ENCODE peak calls at places on chromosome 15, in ten cellular contexts. J is A549, T is heart right ventricle, L is fibroblast of lung, Q is K562, D is PC-9, S is breast epithelium, G is tibial artery, E is DND-41, K is hepatocyte. C is an unnamed sample. For H3K4me1, the result is how much of the 10 kb centered on the place peaks cover.

GRCh38 chr15:65903296-65904073 is 34.2 kb downstream of the RAB11A start:
- DNase-seq in J (no peak), T (no peak), L (peak), Q (no peak), D (no peak), S (no peak), G (no peak), E (no peak), K (no peak), C (no peak)

GRCh38 chr15:70200511-70200991 is 102.8 kb upstream of the TLE3 start:
- DNase-seq in J (no peak), T (no peak), L (no peak), Q (no peak), D (no peak), S (no peak), G (peak), E (no peak), K (no peak), C (no peak)

GRCh38 chr15:99303881-99304280 is 52.6 kb downstream of the LRRC28 start:
- DNase-seq in J (no peak), T (no peak), L (no peak), Q (no peak), D (no peak), S (no peak), G (no peak), E (no peak), K (no peak), C (no peak)

GRCh38 chr15:63308947-63309346 is 31.5 kb downstream of the APH1B start:
- DNase-seq in J (no peak), T (no peak), L (no peak), Q (no peak), D (no peak), S (no peak), G (no peak), E (no peak), K (no peak), C (no peak)

GRCh38 chr15:73965730-73966103 is 26.4 kb downstream of the STOML1 start:
- DNase-seq in J (no peak), T (no peak), L (peak), Q (no peak), D (no peak), S (no peak), G (no peak), E (peak), K (no peak), C (no peak)

GRCh38 chr15:55494927-55495326 is 13.1 kb downstream of the DNAAF4 start:
- DNase-seq in J (no peak), T (no peak), L (no peak), Q (no peak), D (no peak), S (no peak), G (no peak), E (no peak), K (no peak), C (no peak)

GRCh38 chr15:87604857-87605446 is 651.6 kb downstream of the NTRK3 start:
- DNase-seq in J (peak), T (no peak), L (no peak), Q (peak), D (no peak), S (no peak), G (no peak), E (no peak), K (peak), C (no peak)

GRCh38 chr15:78715439-78715838 is 74.4 kb upstream of the CHRNB4 start:
- DNase-seq in J (no peak), T (no peak), L (peak), Q (no peak), D (no peak), S (no peak), G (no peak), E (no peak), K (no peak), C (no peak)

GRCh38 chr15:80875568-80875967 is 96.4 kb downstream of the CEMIP start:
- DNase-seq in J (no peak), T (peak), L (peak), Q (no peak), D (no peak), S (no peak), G (no peak), E (no peak), K (no peak), C (peak)

GRCh38 chr15:40059821-40060220 is 20.8 kb upstream of the SRP14 start:
- DNase-seq in J (no peak), T (no peak), L (no peak), Q (no peak), D (no peak), S (no peak), G (peak), E (no peak), K (no peak), C (no peak)
- H3K4me1 ChIP-seq in J (under half), T (under half), L (under half), Q (under half), D (half or more), S (under half), G (under half), E (under half), K (under half), C (under half)

GRCh38 chr15:36626984-36627383 is 47.6 kb downstream of the CDIN1 start:
- DNase-seq in J (no peak), T (no peak), L (no peak), Q (no peak), D (no peak), S (no peak), G (no peak), E (no peak), K (no peak), C (no peak)
- TF ChIP-seq CTCF in J (no peak), T (no peak), L (no peak), Q (no peak), D (no peak), S (no peak), G (no peak), E (no peak), K (no peak), C (no peak)

GRCh38 chr15:67023517-67024321 is 41.7 kb upstream of the SMAD3 start:
- DNase-seq in J (no peak), T (no peak), L (no peak), Q (no peak), D (peak), S (no peak), G (no peak), E (no peak), K (no peak), C (no peak)
- H3K4me1 ChIP-seq in J (half or more), T (under half), L (under half), Q (under half), D (half or more), S (under half), G (under half), E (under half), K (under half), C (under half)

DNA sequence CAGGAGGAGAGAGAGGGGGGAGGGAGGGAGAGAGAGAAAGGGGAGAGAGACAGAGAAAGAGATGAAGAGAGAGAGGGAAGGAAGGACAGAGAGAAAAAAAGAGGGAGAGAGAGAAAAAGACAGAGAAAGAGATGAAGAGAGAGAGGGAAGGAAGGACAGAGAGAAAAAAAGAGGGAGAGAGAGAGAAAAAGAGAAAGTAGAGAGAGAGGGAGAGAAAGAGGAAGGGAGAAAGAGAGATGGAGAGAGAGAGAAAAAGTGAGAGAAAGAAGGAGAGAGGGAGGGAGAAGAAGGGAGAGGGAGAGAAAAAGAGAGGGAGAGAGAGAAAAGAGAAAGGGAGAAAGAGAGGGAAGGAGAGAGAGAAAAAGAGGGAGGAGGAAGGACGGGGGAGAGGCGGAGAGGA is 204.2 kb downstream of the SV2B start:
- DNase-seq in J (no peak), T (no peak), L (no peak), Q (no peak), D (no peak), S (no peak), G (no peak), E (no peak), K (no peak), C (no peak)
- TF ChIP-seq CTCF in J (no peak), T (no peak), L (no peak), Q (no peak), D (no peak), S (no peak), G (no peak), E (no peak), K (no peak), C (no peak)

GRCh38 chr15:90348456-90348855 is 3.6 kb upstream of the ZNF774 start:
- DNase-seq in J (no peak), T (no peak), L (no peak), Q (no peak), D (no peak), S (no peak), G (no peak), E (no peak), K (no peak), C (no peak)

GRCh38 chr15:90343391-90343790 is 8.7 kb upstream of the ZNF774 start:
- DNase-seq in J (no peak), T (no peak), L (peak), Q (no peak), D (no peak), S (no peak), G (no peak), E (no peak), K (no peak), C (peak)

GRCh38 chr15:90344632-90345031 is 7.5 kb upstream of the ZNF774 start:
- DNase-seq in J (no peak), T (no peak), L (no peak), Q (no peak), D (no peak), S (no peak), G (no peak), E (no peak), K (no peak), C (no peak)

GRCh38 chr15:90347666-90348065 is 4.4 kb upstream of the ZNF774 start:
- DNase-seq in J (no peak), T (no peak), L (no peak), Q (no peak), D (no peak), S (no peak), G (no peak), E (no peak), K (no peak), C (no peak)

DNA sequence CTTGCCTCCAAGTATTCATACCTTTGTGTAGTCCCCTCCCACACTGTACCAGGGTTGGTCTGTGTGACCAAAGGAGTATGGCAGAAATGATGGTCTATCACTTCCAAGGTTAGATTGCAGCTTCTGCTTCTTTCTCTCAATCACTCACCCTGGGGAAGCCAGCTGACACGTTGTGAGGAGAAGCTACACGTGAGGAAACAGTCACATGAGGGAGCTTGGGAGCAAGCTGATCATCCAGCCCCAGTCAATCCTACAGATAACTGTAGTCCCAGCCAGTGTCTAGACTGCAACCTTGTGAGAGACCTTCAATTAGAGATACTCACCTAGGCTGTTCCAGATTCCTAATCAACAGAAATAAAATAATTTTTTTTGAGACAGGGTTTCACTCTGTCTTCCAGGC is 6.2 kb upstream of the ZNF774 start:
- DNase-seq in J (no peak), T (no peak), L (no peak), Q (no peak), D (no peak), S (no peak), G (no peak), E (no peak), K (no peak), C (no peak)
- H3K4me1 ChIP-seq in J (under half), T (under half), L (under half), Q (under half), D (under half), S (under half), G (under half), E (under half), K (under half), C (under half)

GRCh38 chr15:75928680-75929608 is 25.3 kb downstream of the FBXO22 start:
- DNase-seq in J (peak), T (no peak), L (peak), Q (peak), D (no peak), S (no peak), G (no peak), E (peak), K (peak), C (no peak)
- TF ChIP-seq CTCF in J (peak), T (peak), L (peak), Q (peak), D (peak), S (no peak), G (no peak), E (peak), K (peak), C (no peak)

DNA sequence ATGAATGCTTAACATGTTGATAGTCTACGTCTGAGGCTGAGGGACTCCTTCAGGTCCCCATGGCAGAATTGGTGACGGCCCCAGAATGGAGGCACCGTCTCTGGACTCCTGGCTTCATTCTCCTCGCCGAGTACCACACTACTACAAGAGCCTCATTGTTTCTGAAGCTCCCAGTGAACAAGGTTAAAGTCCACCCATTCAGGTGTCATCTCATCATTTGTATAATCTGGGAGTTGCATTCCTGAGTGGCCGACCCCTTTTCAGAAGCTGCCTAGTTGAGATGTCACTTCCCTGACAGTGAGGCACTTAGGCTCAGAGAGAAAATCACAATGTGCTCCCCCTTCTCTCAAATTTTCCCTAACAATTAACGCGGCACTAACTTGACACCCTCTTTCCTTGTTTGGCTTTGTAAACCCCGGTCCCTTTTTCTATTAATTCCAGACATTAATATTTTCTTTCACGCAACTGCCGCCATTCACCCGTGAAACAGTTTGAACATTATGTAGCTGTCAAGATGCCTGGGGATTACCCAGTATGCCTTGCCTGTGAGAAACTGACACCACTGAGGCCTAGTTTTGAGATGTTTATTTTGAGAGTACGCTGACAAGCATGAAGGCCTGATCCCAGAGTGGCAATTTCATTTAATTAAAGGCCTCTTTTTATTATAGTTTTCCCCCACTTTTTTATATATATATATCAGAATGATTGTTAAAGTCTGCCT is 105.6 kb downstream of the MCTP2 start:
- DNase-seq in J (no peak), T (no peak), L (no peak), Q (no peak), D (no peak), S (no peak), G (no peak), E (no peak), K (no peak), C (no peak)
- H3K4me1 ChIP-seq in J (under half), T (under half), L (under half), Q (under half), D (under half), S (under half), G (under half), E (under half), K (under half), C (under half)

GRCh38 chr15:88918738-88919137 is 5.6 kb upstream of the MFGE8 start:
- DNase-seq in J (no peak), T (peak), L (peak), Q (no peak), D (peak), S (peak), G (peak), E (no peak), K (peak), C (peak)
- TF ChIP-seq CTCF in J (no peak), T (no peak), L (no peak), Q (no peak), D (no peak), S (no peak), G (no peak), E (no peak), K (no peak), C (no peak)

GRCh38 chr15:39493393-39494067 is 87.3 kb upstream of the THBS1 start:
- DNase-seq in J (no peak), T (no peak), L (no peak), Q (no peak), D (no peak), S (no peak), G (no peak), E (no peak), K (no peak), C (no peak)

GRCh38 chr15:39497016-39497758 is 83.7 kb upstream of the THBS1 start:
- DNase-seq in J (no peak), T (no peak), L (no peak), Q (no peak), D (no peak), S (no peak), G (no peak), E (no peak), K (no peak), C (no peak)

GRCh38 chr15:39497759-39498565 is 82.9 kb upstream of the THBS1 start:
- DNase-seq in J (no peak), T (no peak), L (no peak), Q (no peak), D (no peak), S (no peak), G (no peak), E (peak), K (no peak), C (no peak)

GRCh38 chr15:39494462-39494861 is 86.4 kb upstream of the THBS1 start:
- DNase-seq in J (no peak), T (no peak), L (no peak), Q (no peak), D (no peak), S (no peak), G (no peak), E (no peak), K (no peak), C (no peak)

DNA sequence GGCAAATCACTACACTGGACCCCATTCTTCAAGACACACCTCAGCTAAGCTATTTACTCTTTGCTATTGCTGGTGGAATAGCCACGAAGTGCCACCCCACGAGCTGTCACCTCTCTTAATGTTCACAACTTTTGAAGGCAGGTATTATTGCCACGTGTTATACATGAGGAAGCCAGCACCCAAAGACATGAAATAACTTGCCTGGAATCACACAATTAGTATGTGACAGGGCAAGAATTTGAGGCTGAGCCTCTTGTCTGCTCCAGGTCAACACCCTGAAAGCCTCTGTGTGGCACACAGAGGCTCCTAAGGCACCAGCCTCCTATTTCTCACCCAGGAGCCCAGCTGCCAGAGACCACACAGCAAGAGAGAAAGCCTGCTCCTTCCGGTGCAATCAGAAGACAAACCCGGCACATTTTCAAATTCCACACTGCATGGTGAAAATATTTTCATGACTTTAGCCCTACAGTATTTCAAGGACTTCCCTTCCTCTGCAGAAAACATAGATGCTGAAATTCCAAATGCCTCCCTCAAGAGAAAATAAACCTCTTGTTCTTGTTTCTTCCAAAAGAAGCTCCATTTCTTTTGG is 84.9 kb upstream of the THBS1 start:
- DNase-seq in J (no peak), T (no peak), L (peak), Q (no peak), D (no peak), S (no peak), G (no peak), E (peak), K (no peak), C (no peak)
- H3K4me1 ChIP-seq in J (under half), T (under half), L (under half), Q (under half), D (under half), S (under half), G (half or more), E (under half), K (under half), C (under half)